ENCODE peak calls at places on chromosomes 7 and 10, in ten cellular contexts. Z is lower lobe of right lung, D is fibroblast of the aortic adventitia, O is OCI-LY7, P is PC-3, L is endodermal cell, K is astrocyte of the cerebellum, A is AG04450, S is psoas muscle, J is right lobe of liver. Q is an unnamed sample.
A peak's percentile ranks its signal among the peaks of the same experiment; 100 is the strongest.

GRCh38 chr10:69123306-69123746 is 652 bp upstream of the VPS26A start:
- DNase-seq in Z (no peak), D (peak; percentile 72), O (no peak), P (peak; percentile 77), L (no peak), K (peak; percentile 31), A (peak; percentile 24), S (no peak), J (peak; percentile 70), Q (peak; percentile 26)

GRCh38 chr7:150909192-150909591 is 56.9 kb downstream of the AOC1 start:
- DNase-seq in Z (no peak), D (no peak), O (no peak), P (no peak), L (no peak), K (no peak), A (no peak), S (no peak), J (no peak), Q (no peak)

GRCh38 chr10:30784896-30785605 is 155.5 kb upstream of the LYZL2 start:
- DNase-seq in Z (peak; percentile 81), D (peak; percentile 64), O (no peak), P (no peak), L (peak; percentile 96), K (no peak), A (no peak), S (peak; percentile 82), J (peak; percentile 71), Q (no peak)

GRCh38 chr7:140059288-140060242 is 3.2 kb downstream of the PARP12 start:
- DNase-seq in Z (peak; percentile 61), D (peak; percentile 98), O (no peak), P (peak; percentile 96), L (no peak), K (no peak), A (peak; percentile 67), S (peak; percentile 36), J (no peak), Q (no peak)

GRCh38 chr10:124745678-124746077 is 1.5 kb upstream of the FAM53B start:
- DNase-seq in Z (no peak), D (peak; percentile 81), O (peak; percentile 75), P (peak; percentile 76), L (no peak), K (peak; percentile 40), A (no peak), S (no peak), J (no peak), Q (peak; percentile 75)

GRCh38 chr7:105278973-105279687 is 109.6 kb downstream of the SRPK2 start:
- DNase-seq in Z (no peak), D (peak; percentile 24), O (no peak), P (no peak), L (no peak), K (no peak), A (no peak), S (no peak), J (no peak), Q (no peak)

GRCh38 chr7:19107142-19107391 is 10.4 kb downstream of the TWIST1 start:
- DNase-seq in Z (no peak), D (no peak), O (no peak), P (no peak), L (no peak), K (no peak), A (no peak), S (no peak), J (no peak), Q (no peak)

GRCh38 chr10:437698-438490 is 251.6 kb downstream of the DIP2C start:
- DNase-seq in Z (no peak), D (no peak), O (no peak), P (no peak), L (no peak), K (no peak), A (no peak), S (no peak), J (no peak), Q (no peak)

GRCh38 chr10:33398796-33399195 is 64.3 kb upstream of the NRP1 start:
- DNase-seq in Z (no peak), D (no peak), O (no peak), P (no peak), L (no peak), K (no peak), A (no peak), S (no peak), J (no peak), Q (no peak)

GRCh38 chr10:48613015-48613414 is 8.1 kb upstream of the ARHGAP22 start:
- DNase-seq in Z (no peak), D (no peak), O (no peak), P (no peak), L (no peak), K (no peak), A (no peak), S (no peak), J (no peak), Q (no peak)

GRCh38 chr10:48612241-48612943 is 7.5 kb upstream of the ARHGAP22 start:
- DNase-seq in Z (no peak), D (peak; percentile 45), O (no peak), P (peak; percentile 26), L (peak; percentile 22), K (no peak), A (no peak), S (no peak), J (no peak), Q (no peak)

GRCh38 chr10:48616436-48616835 is 11.6 kb upstream of the ARHGAP22 start:
- DNase-seq in Z (no peak), D (no peak), O (no peak), P (no peak), L (no peak), K (no peak), A (no peak), S (no peak), J (no peak), Q (no peak)

GRCh38 chr10:48611133-48611532 is 6.3 kb upstream of the ARHGAP22 start:
- DNase-seq in Z (no peak), D (no peak), O (no peak), P (no peak), L (peak; percentile 35), K (no peak), A (no peak), S (no peak), J (no peak), Q (no peak)

GRCh38 chr10:48614481-48615383 is 9.9 kb upstream of the ARHGAP22 start:
- DNase-seq in Z (no peak), D (peak; percentile 48), O (no peak), P (peak; percentile 50), L (peak; percentile 26), K (no peak), A (no peak), S (no peak), J (no peak), Q (no peak)
- TF ChIP-seq CTCF in Z (no peak), D (peak; percentile 44), O (peak; percentile 80), P (peak; percentile 75), L (peak; percentile 70), K (peak; percentile 39), A (peak; percentile 45), S (no peak), J (peak; percentile 35), Q (peak; percentile 34)

DNA sequence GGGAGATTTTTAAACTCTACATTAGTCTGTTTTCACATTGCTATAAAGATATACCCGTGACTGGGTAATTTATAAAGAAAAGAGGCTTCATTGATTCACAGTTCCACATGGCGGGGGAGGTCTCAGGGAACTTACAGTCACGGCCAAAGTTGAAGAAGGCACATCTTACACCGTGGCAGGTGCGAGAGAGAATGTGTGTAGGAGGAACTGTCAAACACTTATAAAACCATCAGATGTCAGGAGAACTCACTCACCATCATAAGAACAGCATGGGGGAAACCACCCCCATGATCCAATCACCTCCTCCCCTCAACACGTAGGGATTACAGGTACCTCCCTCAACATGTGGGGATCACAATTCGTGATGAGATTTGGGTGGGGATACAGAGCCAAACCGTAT is 129.5 kb downstream of the FGFR2 start:
- DNase-seq in Z (no peak), D (no peak), O (no peak), P (no peak), L (no peak), K (no peak), A (no peak), S (no peak), J (no peak), Q (no peak)
- H3K4me3 ChIP-seq in Z (no peak overlapping the region), D (no peak overlapping the region), O (no peak overlapping the region), P (no peak overlapping the region), L (no peak overlapping the region), K (no peak overlapping the region), A (no peak overlapping the region), S (no peak overlapping the region), J (no peak overlapping the region), Q (no peak overlapping the region)

GRCh38 chr7:155007947-155008346 is 5.0 kb upstream of the PAXIP1 start:
- DNase-seq in Z (no peak), D (no peak), O (peak; percentile 64), P (no peak), L (peak; percentile 81), K (no peak), A (no peak), S (no peak), J (no peak), Q (no peak)

GRCh38 chr7:155011081-155011480 is 8.2 kb upstream of the PAXIP1 start:
- DNase-seq in Z (no peak), D (no peak), O (no peak), P (peak; percentile 22), L (no peak), K (no peak), A (no peak), S (no peak), J (no peak), Q (no peak)

DNA sequence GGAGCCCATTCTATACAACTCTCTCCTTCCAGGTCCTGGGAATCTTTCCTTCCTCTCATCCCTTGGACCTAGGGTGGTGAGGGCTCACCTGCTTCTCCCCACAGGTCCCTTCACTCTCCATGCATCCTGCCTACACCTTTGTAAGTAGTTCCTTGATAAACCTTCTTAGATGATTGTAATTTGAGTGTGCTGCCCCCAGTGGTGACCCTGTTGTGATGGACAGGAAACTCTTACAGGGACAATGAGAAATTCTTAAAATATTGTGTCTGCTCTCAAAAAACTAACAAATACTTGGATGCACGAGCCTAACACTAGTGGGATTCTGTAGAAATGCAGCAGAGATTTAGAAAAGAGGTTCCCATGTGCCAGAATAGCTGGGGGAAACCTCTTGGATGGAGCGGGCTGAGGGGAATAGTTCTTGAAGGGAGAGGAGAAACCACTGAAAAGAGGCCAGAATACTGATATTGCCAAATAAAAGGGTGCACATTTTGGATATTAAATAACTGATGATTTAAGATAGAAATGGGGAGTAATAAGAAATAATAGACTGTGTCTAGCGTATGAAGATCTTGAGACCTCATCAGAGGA is 6.7 kb upstream of the PAXIP1 start:
- DNase-seq in Z (no peak), D (no peak), O (peak; percentile 47), P (peak; percentile 31), L (peak; percentile 77), K (no peak), A (no peak), S (no peak), J (no peak), Q (no peak)
- TF ChIP-seq CTCF in Z (peak; percentile 32), D (peak; percentile 31), O (peak; percentile 82), P (peak; percentile 65), L (peak; percentile 80), K (peak; percentile 30), A (peak; percentile 36), S (peak; percentile 16), J (peak; percentile 40), Q (peak; percentile 29)

GRCh38 chr10:99579971-99580370 is 40.3 kb downstream of the SLC25A28 start:
- DNase-seq in Z (no peak), D (no peak), O (no peak), P (peak; percentile 5), L (no peak), K (no peak), A (no peak), S (no peak), J (no peak), Q (no peak)

GRCh38 chr10:99583702-99584101 is 36.5 kb downstream of the SLC25A28 start:
- DNase-seq in Z (no peak), D (no peak), O (no peak), P (no peak), L (no peak), K (no peak), A (no peak), S (no peak), J (no peak), Q (no peak)

GRCh38 chr10:99582255-99582770 is 37.9 kb downstream of the SLC25A28 start:
- DNase-seq in Z (no peak), D (no peak), O (no peak), P (no peak), L (no peak), K (no peak), A (no peak), S (no peak), J (no peak), Q (no peak)
- H3K4me3 ChIP-seq in Z (no peak overlapping the region), D (no peak overlapping the region), O (no peak overlapping the region), P (no peak overlapping the region), L (no peak overlapping the region), K (no peak overlapping the region), A (no peak overlapping the region), S (no peak overlapping the region), J (no peak overlapping the region), Q (no peak overlapping the region)

Q was measured in HFF-Myc.